ENCODE peak calls at places on chromosomes 13 and 19, in four cellular contexts. U is fibroblast of mammary gland; D is stimulated activated CD4-positive, alpha-beta T cell treated with anti-CD3 and anti-CD28 coated beads, Interleukin-15, amount 100 ng/mL, for 24 hours; L is HFFc6. V is an unnamed sample.

GRCh38 chr13:46679369-46680180 is 117.4 kb downstream of the ESD start:
- DNase-seq in L (peak; percentile 70), D (peak; percentile 6), U (peak; percentile 89), V (peak; percentile 72)

GRCh38 chr19:34678421-34678820 is 943 bp downstream of the ZNF302 start:
- DNase-seq in D (no peak), U (no peak), L (no peak), V (no peak)

GRCh38 chr13:80224468-80224867 is 116.5 kb downstream of the SPRY2 start:
- DNase-seq in L (no peak), D (no peak), U (peak; percentile 47), V (no peak)

GRCh38 chr19:58544591-58545285 is 874 bp downstream of the TRIM28 start:
- DNase-seq in D (peak; percentile 75), L (no peak), U (peak; percentile 41), V (peak; percentile 24)

GRCh38 chr19:38388310-38389100 is at the start of gene SPRED3:
- DNase-seq in D (peak; percentile 21), L (no peak), U (no peak), V (no peak)

GRCh38 chr19:39409207-39409885 is 2.7 kb downstream of the ZFP36 start:
- DNase-seq in L (peak; percentile 47), U (peak; percentile 73), D (peak; percentile 88), V (peak; percentile 62)

GRCh38 chr19:42216653-42217521 is 590 bp downstream of the DEDD2 start:
- DNase-seq in L (peak; percentile 20), D (peak; percentile 51), U (peak; percentile 11), V (no peak)

GRCh38 chr13:86710013-86710412 is 910.8 kb upstream of the SLITRK6 start:
- DNase-seq in U (no peak), D (no peak), L (no peak), V (no peak)

GRCh38 chr19:51564791-51565190 is 6.3 kb upstream of the ZNF175 start:
- DNase-seq in U (no peak), L (no peak), D (no peak), V (no peak)

GRCh38 chr13:83423361-83423760 is 458.9 kb downstream of the SLITRK1 start:
- DNase-seq in D (no peak), L (no peak), U (no peak), V (no peak)

V was measured in stromal cell of bone marrow.